ENCODE peak calls at places on chromosomes 13 and 19, in ten cellular contexts. O is brain microvascular endothelial cell; U is NCI-H524; A is activated T-helper 1 cell treated with anti-CD3 and anti-CD28 coated beads, Interleukin-12 subunit alpha, Interleukin-12 subunit beta, Interleukin-2, Interleukin-4 antibody, amounts not matched to agents 30 ng/mL and 10 ng/mL and 1 ng/mL, durations not matched to agents 14 hours and 24 hours and 36 hours; H is NCI-H1105; X is AG08395; K is kidney tubule cell; W is occipital lobe; P is stimulated activated CD4-positive, alpha-beta T cell treated with anti-CD3 and anti-CD28 coated beads, Interleukin-15, amount 100 ng/mL, for 48 hours; Y is sciatic nerve. G is an unnamed sample.

GRCh38 chr19:996051-996838 is 4.0 kb upstream of the GRIN3B start:
- DNase-seq in W (no peak), Y (no peak), H (peak), O (peak), A (peak), X (peak), K (peak), P (peak), U (no peak), G (no peak)

GRCh38 chr13:34013061-34013460 is 195.1 kb downstream of the RFC3 start:
- DNase-seq in K (no peak), X (no peak), O (no peak), U (no peak), A (no peak), P (no peak), W (no peak), Y (no peak), H (no peak), G (no peak)

GRCh38 chr13:98484289-98485219 is 92.4 kb downstream of the STK24 start:
- DNase-seq in U (peak), Y (peak), H (peak), P (peak), W (peak), O (peak), K (peak), X (peak), A (no peak), G (peak)

GRCh38 chr19:4711211-4711610 is 12.4 kb downstream of the DPP9 start:
- DNase-seq in K (no peak), A (no peak), H (no peak), O (no peak), W (no peak), Y (no peak), P (no peak), U (peak), X (no peak), G (no peak)

GRCh38 chr19:39516270-39516669 is 1.3 kb downstream of the SELENOV start:
- DNase-seq in K (no peak), X (no peak), A (no peak), O (no peak), W (no peak), H (no peak), P (no peak), Y (no peak), U (no peak), G (no peak)

GRCh38 chr13:44523176-44524017 is 52.7 kb downstream of the TSC22D1 start:
- DNase-seq in O (peak), K (peak), Y (no peak), U (no peak), W (no peak), H (no peak), A (no peak), X (peak), P (no peak), G (no peak)

GRCh38 chr13:48038763-48039162 is 1.2 kb downstream of the NUDT15 start:
- DNase-seq in K (peak), W (no peak), A (no peak), U (no peak), H (no peak), O (no peak), Y (no peak), P (no peak), X (no peak), G (no peak)

GRCh38 chr19:53883231-53883661 is 1.2 kb downstream of the PRKCG start:
- DNase-seq in W (no peak), H (no peak), Y (no peak), U (no peak), A (no peak), P (no peak), K (no peak), O (no peak), X (no peak), G (no peak)

GRCh38 chr13:41019027-41019487 is at the start of gene ELF1:
- DNase-seq in O (peak), A (peak), H (no peak), P (peak), U (no peak), W (no peak), Y (no peak), K (peak), X (peak), G (no peak)

GRCh38 chr19:8423821-8424223 is 10.7 kb downstream of the MARCHF2 start:
- DNase-seq in K (peak), H (no peak), A (no peak), W (peak), P (no peak), U (no peak), X (peak), Y (peak), O (peak), G (peak)

GRCh38 chr13:76522083-76522755 is 364.0 kb downstream of the KCTD12 start:
- DNase-seq in A (no peak), U (peak), Y (no peak), P (no peak), W (no peak), O (peak), X (no peak), K (no peak), H (no peak), G (no peak)

GRCh38 chr19:40219721-40220276 is 1.6 kb upstream of the TTC9B start:
- DNase-seq in H (peak), Y (no peak), W (peak), P (no peak), O (peak), K (peak), U (no peak), A (no peak), X (peak), G (no peak)

GRCh38 chr13:32720026-32720425 is 133.8 kb downstream of the PDS5B start:
- DNase-seq in H (no peak), A (no peak), P (no peak), W (no peak), O (no peak), K (no peak), Y (no peak), X (no peak), U (no peak), G (no peak)